ENCODE peak calls at places on chromosome 15, in ten cellular contexts. One of them, this sample, is unnamed.

GRCh38 chr15:81155375-81156218 is 21.5 kb downstream of the CFAP161 start:
- DNase-seq in breast epithelium: no peak
- DNase-seq in endothelial cell of umbilical vein: peak
- DNase-seq in GM23338: peak
- DNase-seq in esophagus muscularis mucosa: no peak
- DNase-seq in sigmoid colon: peak
- DNase-seq in HCT116: peak
- DNase-seq in prostate gland: peak
- DNase-seq in transverse colon: peak
- DNase-seq in Panc1: peak
- DNase-seq in this sample: no peak

GRCh38 chr15:61750271-61751084 is 309.8 kb downstream of the VPS13C start:
- DNase-seq in breast epithelium: peak
- DNase-seq in endothelial cell of umbilical vein: no peak
- DNase-seq in GM23338: no peak
- DNase-seq in esophagus muscularis mucosa: no peak
- DNase-seq in sigmoid colon: no peak
- DNase-seq in HCT116: no peak
- DNase-seq in prostate gland: peak
- DNase-seq in transverse colon: peak
- DNase-seq in Panc1: no peak
- DNase-seq in this sample: no peak

GRCh38 chr15:78264304-78265136 is at the start of gene DNAJA4:
- DNase-seq in breast epithelium: peak
- DNase-seq in endothelial cell of umbilical vein: peak
- DNase-seq in GM23338: peak
- DNase-seq in esophagus muscularis mucosa: no peak
- DNase-seq in sigmoid colon: peak
- DNase-seq in HCT116: no peak
- DNase-seq in prostate gland: peak
- DNase-seq in transverse colon: peak
- DNase-seq in Panc1: no peak
- DNase-seq in this sample: no peak

GRCh38 chr15:45338417-45338816 is 39.9 kb downstream of the GATM start:
- DNase-seq in breast epithelium: no peak
- DNase-seq in endothelial cell of umbilical vein: no peak
- DNase-seq in GM23338: no peak
- DNase-seq in esophagus muscularis mucosa: no peak
- DNase-seq in sigmoid colon: no peak
- DNase-seq in HCT116: no peak
- DNase-seq in prostate gland: no peak
- DNase-seq in transverse colon: no peak
- DNase-seq in Panc1: no peak
- DNase-seq in this sample: no peak

GRCh38 chr15:98213346-98213979 is 253.0 kb downstream of the ARRDC4 start:
- DNase-seq in breast epithelium: no peak
- DNase-seq in endothelial cell of umbilical vein: no peak
- DNase-seq in GM23338: no peak
- DNase-seq in esophagus muscularis mucosa: no peak
- DNase-seq in sigmoid colon: no peak
- DNase-seq in HCT116: no peak
- DNase-seq in prostate gland: no peak
- DNase-seq in transverse colon: no peak
- DNase-seq in Panc1: no peak
- DNase-seq in this sample: no peak

GRCh38 chr15:60744826-60745225 is 265.9 kb upstream of the ICE2 start:
- DNase-seq in breast epithelium: no peak
- DNase-seq in endothelial cell of umbilical vein: no peak
- DNase-seq in GM23338: no peak
- DNase-seq in esophagus muscularis mucosa: no peak
- DNase-seq in sigmoid colon: peak
- DNase-seq in HCT116: no peak
- DNase-seq in prostate gland: no peak
- DNase-seq in transverse colon: no peak
- DNase-seq in Panc1: no peak
- DNase-seq in this sample: no peak

GRCh38 chr15:89550427-89550826 is 24.8 kb upstream of the TICRR start:
- DNase-seq in breast epithelium: no peak
- DNase-seq in endothelial cell of umbilical vein: no peak
- DNase-seq in GM23338: no peak
- DNase-seq in esophagus muscularis mucosa: no peak
- DNase-seq in sigmoid colon: no peak
- DNase-seq in HCT116: no peak
- DNase-seq in prostate gland: no peak
- DNase-seq in transverse colon: no peak
- DNase-seq in Panc1: no peak
- DNase-seq in this sample: no peak

GRCh38 chr15:31200735-31201151 is 99.2 kb upstream of the TRPM1 start:
- DNase-seq in breast epithelium: peak
- DNase-seq in endothelial cell of umbilical vein: peak
- DNase-seq in GM23338: peak
- DNase-seq in esophagus muscularis mucosa: no peak
- DNase-seq in sigmoid colon: peak
- DNase-seq in HCT116: no peak
- DNase-seq in prostate gland: peak
- DNase-seq in transverse colon: peak
- DNase-seq in Panc1: no peak
- DNase-seq in this sample: no peak

GRCh38 chr15:66702035-66702769 is at the start of gene SMAD6:
- DNase-seq in breast epithelium: peak
- DNase-seq in endothelial cell of umbilical vein: peak
- DNase-seq in GM23338: peak
- DNase-seq in esophagus muscularis mucosa: peak
- DNase-seq in sigmoid colon: peak
- DNase-seq in HCT116: peak
- DNase-seq in prostate gland: peak
- DNase-seq in transverse colon: peak
- DNase-seq in Panc1: no peak
- DNase-seq in this sample: peak
- TF ChIP-seq POLR2AphosphoS5 in breast epithelium: peak
- TF ChIP-seq POLR2AphosphoS5 in endothelial cell of umbilical vein: peak
- TF ChIP-seq POLR2AphosphoS5 in GM23338: peak
- TF ChIP-seq POLR2AphosphoS5 in esophagus muscularis mucosa: peak
- TF ChIP-seq POLR2AphosphoS5 in sigmoid colon: peak
- TF ChIP-seq POLR2AphosphoS5 in HCT116: peak
- TF ChIP-seq POLR2AphosphoS5 in prostate gland: peak
- TF ChIP-seq POLR2AphosphoS5 in transverse colon: peak
- TF ChIP-seq POLR2AphosphoS5 in Panc1: peak
- TF ChIP-seq POLR2AphosphoS5 in this sample: peak

GRCh38 chr15:35880896-35881295 is 334.9 kb upstream of the DPH6 start:
- DNase-seq in breast epithelium: no peak
- DNase-seq in endothelial cell of umbilical vein: no peak
- DNase-seq in GM23338: no peak
- DNase-seq in esophagus muscularis mucosa: no peak
- DNase-seq in sigmoid colon: no peak
- DNase-seq in HCT116: no peak
- DNase-seq in prostate gland: no peak
- DNase-seq in transverse colon: no peak
- DNase-seq in Panc1: no peak
- DNase-seq in this sample: no peak

GRCh38 chr15:35885870-35886269 is 339.9 kb upstream of the DPH6 start:
- DNase-seq in breast epithelium: no peak
- DNase-seq in endothelial cell of umbilical vein: no peak
- DNase-seq in GM23338: no peak
- DNase-seq in esophagus muscularis mucosa: no peak
- DNase-seq in sigmoid colon: no peak
- DNase-seq in HCT116: no peak
- DNase-seq in prostate gland: no peak
- DNase-seq in transverse colon: no peak
- DNase-seq in Panc1: no peak
- DNase-seq in this sample: no peak

GRCh38 chr15:35888815-35889214 is 342.9 kb upstream of the DPH6 start:
- DNase-seq in breast epithelium: no peak
- DNase-seq in endothelial cell of umbilical vein: no peak
- DNase-seq in GM23338: no peak
- DNase-seq in esophagus muscularis mucosa: no peak
- DNase-seq in sigmoid colon: no peak
- DNase-seq in HCT116: no peak
- DNase-seq in prostate gland: no peak
- DNase-seq in transverse colon: no peak
- DNase-seq in Panc1: no peak
- DNase-seq in this sample: no peak

DNA sequence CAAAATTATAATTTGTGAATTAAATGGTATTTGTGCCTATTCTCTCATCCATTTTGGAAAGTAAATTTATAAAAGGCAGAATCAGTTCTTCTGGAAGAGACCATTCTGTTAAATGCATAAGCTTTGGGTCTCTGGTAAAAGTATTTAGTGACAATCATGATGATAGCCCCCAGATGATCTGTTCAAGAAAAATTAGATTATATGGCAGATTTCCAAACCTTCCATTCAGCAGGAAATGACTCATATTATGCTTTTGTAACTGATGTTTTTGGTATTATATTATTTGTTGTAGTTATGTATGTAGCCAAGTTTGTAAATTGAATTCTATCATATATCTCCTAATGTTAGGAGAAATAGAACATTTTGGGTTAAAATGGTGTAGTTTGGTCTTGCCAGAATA is 340.8 kb upstream of the DPH6 start:
- DNase-seq in breast epithelium: no peak
- DNase-seq in endothelial cell of umbilical vein: peak
- DNase-seq in GM23338: no peak
- DNase-seq in esophagus muscularis mucosa: no peak
- DNase-seq in sigmoid colon: no peak
- DNase-seq in HCT116: no peak
- DNase-seq in prostate gland: no peak
- DNase-seq in transverse colon: no peak
- DNase-seq in Panc1: no peak
- DNase-seq in this sample: no peak
- TF ChIP-seq POLR2AphosphoS5 in breast epithelium: no peak
- TF ChIP-seq POLR2AphosphoS5 in endothelial cell of umbilical vein: no peak
- TF ChIP-seq POLR2AphosphoS5 in GM23338: no peak
- TF ChIP-seq POLR2AphosphoS5 in esophagus muscularis mucosa: no peak
- TF ChIP-seq POLR2AphosphoS5 in sigmoid colon: no peak
- TF ChIP-seq POLR2AphosphoS5 in HCT116: no peak
- TF ChIP-seq POLR2AphosphoS5 in prostate gland: no peak
- TF ChIP-seq POLR2AphosphoS5 in transverse colon: no peak
- TF ChIP-seq POLR2AphosphoS5 in Panc1: no peak
- TF ChIP-seq POLR2AphosphoS5 in this sample: no peak

GRCh38 chr15:63599401-63600000 is 2.3 kb downstream of the FBXL22 start:
- DNase-seq in breast epithelium: peak
- DNase-seq in endothelial cell of umbilical vein: peak
- DNase-seq in GM23338: peak
- DNase-seq in esophagus muscularis mucosa: peak
- DNase-seq in sigmoid colon: peak
- DNase-seq in HCT116: no peak
- DNase-seq in prostate gland: peak
- DNase-seq in transverse colon: peak
- DNase-seq in Panc1: no peak
- DNase-seq in this sample: no peak

GRCh38 chr15:63597821-63598220 is 634 bp downstream of the FBXL22 start:
- DNase-seq in breast epithelium: no peak
- DNase-seq in endothelial cell of umbilical vein: no peak
- DNase-seq in GM23338: no peak
- DNase-seq in esophagus muscularis mucosa: peak
- DNase-seq in sigmoid colon: no peak
- DNase-seq in HCT116: no peak
- DNase-seq in prostate gland: no peak
- DNase-seq in transverse colon: no peak
- DNase-seq in Panc1: no peak
- DNase-seq in this sample: no peak

GRCh38 chr15:63597033-63597790 is at the start of gene FBXL22:
- DNase-seq in breast epithelium: no peak
- DNase-seq in endothelial cell of umbilical vein: no peak
- DNase-seq in GM23338: peak
- DNase-seq in esophagus muscularis mucosa: peak
- DNase-seq in sigmoid colon: peak
- DNase-seq in HCT116: no peak
- DNase-seq in prostate gland: peak
- DNase-seq in transverse colon: peak
- DNase-seq in Panc1: no peak
- DNase-seq in this sample: no peak

GRCh38 chr15:63600001-63600645 is 2.9 kb downstream of the FBXL22 start:
- DNase-seq in breast epithelium: no peak
- DNase-seq in endothelial cell of umbilical vein: no peak
- DNase-seq in GM23338: peak
- DNase-seq in esophagus muscularis mucosa: no peak
- DNase-seq in sigmoid colon: peak
- DNase-seq in HCT116: no peak
- DNase-seq in prostate gland: peak
- DNase-seq in transverse colon: no peak
- DNase-seq in Panc1: no peak
- DNase-seq in this sample: no peak

DNA sequence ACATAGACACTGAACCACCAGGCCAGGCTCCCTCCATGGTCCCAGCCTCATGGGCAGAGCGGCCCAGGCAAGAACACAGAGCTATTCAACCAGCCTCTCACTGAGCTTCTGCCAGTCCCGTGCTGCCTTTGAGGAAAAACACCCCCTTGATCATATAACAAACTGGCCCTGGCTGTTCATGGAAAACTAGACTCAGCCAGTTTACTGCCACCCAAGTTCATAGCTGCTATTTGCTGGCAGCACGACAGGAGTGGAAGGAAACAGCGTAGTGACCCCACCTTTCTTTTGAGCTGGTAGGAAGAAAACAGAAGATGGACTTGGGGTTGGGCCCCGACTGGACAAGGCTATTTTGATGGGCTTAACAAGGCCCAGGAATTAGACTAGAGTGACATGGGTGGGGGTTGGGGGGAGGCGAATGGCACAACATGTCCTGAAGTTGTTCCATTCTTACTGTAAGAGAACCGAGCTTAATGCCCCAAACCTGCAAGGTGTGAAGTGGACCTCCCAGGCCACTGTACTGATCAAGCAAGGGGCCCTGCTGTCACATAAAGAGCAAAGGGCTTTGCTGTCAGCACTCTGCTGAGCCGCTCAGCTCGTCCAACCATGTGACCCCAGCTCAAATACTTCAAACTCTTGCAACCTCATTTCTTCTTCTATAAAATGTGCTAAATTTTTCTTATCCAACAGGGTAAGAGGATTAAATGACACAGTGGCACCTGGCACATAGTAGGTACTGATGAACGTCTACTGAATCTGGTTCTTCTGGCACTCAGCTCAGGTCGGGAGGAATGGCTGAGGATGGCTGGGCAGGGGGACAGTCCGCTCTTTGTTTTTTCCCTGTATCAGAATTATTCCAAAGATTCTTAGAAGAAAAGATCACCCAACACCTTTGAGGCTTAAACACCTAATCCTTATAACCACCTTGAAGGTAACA is 1.5 kb downstream of the FBXL22 start:
- DNase-seq in breast epithelium: no peak
- DNase-seq in endothelial cell of umbilical vein: peak
- DNase-seq in GM23338: no peak
- DNase-seq in esophagus muscularis mucosa: peak
- DNase-seq in sigmoid colon: peak
- DNase-seq in HCT116: no peak
- DNase-seq in prostate gland: peak
- DNase-seq in transverse colon: peak
- DNase-seq in Panc1: no peak
- DNase-seq in this sample: no peak
- TF ChIP-seq POLR2AphosphoS5 in breast epithelium: no peak
- TF ChIP-seq POLR2AphosphoS5 in endothelial cell of umbilical vein: no peak
- TF ChIP-seq POLR2AphosphoS5 in GM23338: no peak
- TF ChIP-seq POLR2AphosphoS5 in esophagus muscularis mucosa: peak
- TF ChIP-seq POLR2AphosphoS5 in sigmoid colon: peak
- TF ChIP-seq POLR2AphosphoS5 in HCT116: no peak
- TF ChIP-seq POLR2AphosphoS5 in prostate gland: peak
- TF ChIP-seq POLR2AphosphoS5 in transverse colon: peak
- TF ChIP-seq POLR2AphosphoS5 in Panc1: no peak
- TF ChIP-seq POLR2AphosphoS5 in this sample: no peak

DNA sequence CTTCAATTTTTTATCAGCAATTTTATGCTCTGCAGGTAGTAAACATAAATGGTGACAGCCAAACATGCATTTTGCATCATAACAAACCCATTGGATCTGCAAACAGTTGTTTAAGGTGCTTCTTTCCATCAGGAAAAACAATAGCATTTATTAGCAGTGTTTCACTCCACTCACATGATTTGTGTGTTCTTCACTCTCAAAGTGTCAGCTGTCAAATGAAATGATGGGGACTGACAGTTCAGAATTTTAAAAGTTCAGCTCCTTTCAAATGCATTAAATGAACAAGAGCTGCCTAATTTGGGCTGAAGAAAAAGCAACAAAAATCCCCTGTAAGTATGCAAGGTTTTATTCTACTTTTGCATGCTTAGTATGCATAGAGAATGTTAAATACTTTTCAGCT is 145.3 kb upstream of the CDIN1 start:
- DNase-seq in breast epithelium: no peak
- DNase-seq in endothelial cell of umbilical vein: no peak
- DNase-seq in GM23338: no peak
- DNase-seq in esophagus muscularis mucosa: no peak
- DNase-seq in sigmoid colon: no peak
- DNase-seq in HCT116: no peak
- DNase-seq in prostate gland: no peak
- DNase-seq in transverse colon: no peak
- DNase-seq in Panc1: no peak
- DNase-seq in this sample: no peak
- TF ChIP-seq POLR2AphosphoS5 in breast epithelium: no peak
- TF ChIP-seq POLR2AphosphoS5 in endothelial cell of umbilical vein: no peak
- TF ChIP-seq POLR2AphosphoS5 in GM23338: no peak
- TF ChIP-seq POLR2AphosphoS5 in esophagus muscularis mucosa: no peak
- TF ChIP-seq POLR2AphosphoS5 in sigmoid colon: no peak
- TF ChIP-seq POLR2AphosphoS5 in HCT116: no peak
- TF ChIP-seq POLR2AphosphoS5 in prostate gland: no peak
- TF ChIP-seq POLR2AphosphoS5 in transverse colon: no peak
- TF ChIP-seq POLR2AphosphoS5 in Panc1: no peak
- TF ChIP-seq POLR2AphosphoS5 in this sample: no peak

This sample was measured in vagina.